ENCODE peak calls at places on chromosomes 2 and 18, in six cellular contexts. H is stimulated activated CD4-positive, alpha-beta T cell treated with anti-CD3 and anti-CD28 coated beads, Interleukin-4, amount 100 ng/mL, for 4 hours; G is substantia nigra; P is SW480; O is effector CD4-positive, alpha-beta T cell; K is stimulated activated CD8-positive, alpha-beta memory T cell treated with anti-CD3 and anti-CD28 coated beads, Interleukin-2, amount 100 ng/mL, for 1 hour. W is an unnamed sample.

GRCh38 chr2:102839668-102840388 is 78.0 kb downstream of the TMEM182 start:
- DNase-seq in P (peak), G (no peak), H (no peak), K (no peak), O (peak), W (peak)

GRCh38 chr2:236840857-236841256 is 244.8 kb upstream of the COPS8 start:
- DNase-seq in G (no peak), K (no peak), P (no peak), H (no peak), O (no peak), W (no peak)

GRCh38 chr18:36349552-36349951 is 52.0 kb downstream of the FHOD3 start:
- DNase-seq in H (no peak), P (no peak), O (no peak), G (no peak), K (no peak), W (no peak)

GRCh38 chr2:47083886-47084682 is 71.0 kb downstream of the STPG4 start:
- DNase-seq in P (no peak), K (no peak), O (no peak), H (no peak), G (no peak), W (no peak)

GRCh38 chr2:9765611-9766531 is 77.4 kb upstream of the TAF1B start:
- DNase-seq in K (no peak), H (no peak), P (no peak), O (no peak), G (no peak), W (no peak)

GRCh38 chr18:25111382-25112070 is 240.4 kb downstream of the ZNF521 start:
- DNase-seq in H (no peak), P (no peak), G (no peak), K (no peak), O (no peak), W (no peak)

GRCh38 chr2:27191107-27191829 is 20.6 kb upstream of the ATRAID start:
- DNase-seq in H (peak), G (no peak), O (peak), K (no peak), P (peak), W (peak)

GRCh38 chr2:180203972-180204371 is 196.9 kb upstream of the CWC22 start:
- DNase-seq in G (no peak), K (no peak), P (no peak), H (no peak), O (no peak), W (no peak)

GRCh38 chr18:73688851-73689659 is 458.6 kb downstream of the FBXO15 start:
- DNase-seq in P (no peak), H (no peak), K (no peak), G (no peak), O (no peak), W (no peak)

GRCh38 chr2:203209538-203209937 is 29.3 kb upstream of the CYP20A1 start:
- DNase-seq in G (no peak), K (no peak), O (no peak), H (no peak), P (no peak), W (no peak)

GRCh38 chr18:71442830-71443229 is 1101.3 kb downstream of the CBLN2 start:
- DNase-seq in G (no peak), H (no peak), K (no peak), P (no peak), O (no peak), W (no peak)

GRCh38 chr2:95674186-95674585 is 82.4 kb downstream of the TRIM43 start:
- DNase-seq in G (no peak), K (no peak), H (no peak), O (no peak), P (no peak), W (no peak)

GRCh38 chr2:142944721-142945120 is 67.3 kb downstream of the KYNU start:
- DNase-seq in K (no peak), G (no peak), O (no peak), P (no peak), H (no peak), W (no peak)